ENCODE peak calls at places on chromosomes 5 and 9, in five cellular contexts. X, J, S, E and Z are unnamed samples.

GRCh38 chr9:38228331-38229122 is 159.5 kb upstream of the SHB start:
- DNase-seq in X (no peak), J (no peak), S (no peak), E (no peak), Z (no peak)

GRCh38 chr5:175724314-175724713 is 66.4 kb downstream of the HRH2 start:
- DNase-seq in X (no peak), J (no peak), S (no peak), E (no peak), Z (no peak)

GRCh38 chr9:18745710-18746109 is 271.8 kb downstream of the ADAMTSL1 start:
- DNase-seq in X (no peak), J (no peak), S (no peak), E (no peak), Z (no peak)

GRCh38 chr9:91900057-91900816 is 49.8 kb downstream of the ROR2 start:
- DNase-seq in X (no peak), J (no peak), S (no peak), E (no peak), Z (no peak)

GRCh38 chr5:88236866-88237642 is 31.6 kb downstream of the TMEM161B start:
- DNase-seq in X (no peak), J (no peak), S (no peak), E (no peak), Z (no peak)

GRCh38 chr5:44774279-44774880 is 34.4 kb upstream of the MRPS30 start:
- DNase-seq in X (peak), J (peak), S (peak), E (no peak), Z (peak)

GRCh38 chr9:134378901-134379338 is 52.7 kb downstream of the RXRA start:
- DNase-seq in X (no peak), J (peak), S (no peak), E (no peak), Z (no peak)

GRCh38 chr9:80806675-80807074 is 882.7 kb downstream of the TLE1 start:
- DNase-seq in X (no peak), J (no peak), S (no peak), E (no peak), Z (no peak)

GRCh38 chr9:117487555-117488175 is 72.8 kb upstream of the ASTN2 start:
- DNase-seq in X (peak), J (peak), S (peak), E (peak), Z (no peak)

GRCh38 chr5:111810087-111810486 is 53.1 kb upstream of the NREP start:
- DNase-seq in X (no peak), J (no peak), S (no peak), E (no peak), Z (no peak)

GRCh38 chr9:95852059-95853032 is 23.1 kb upstream of the ERCC6L2 start:
- DNase-seq in X (no peak), J (peak), S (no peak), E (no peak), Z (no peak)

GRCh38 chr9:86714976-86715375 is 232.3 kb downstream of the GAS1 start:
- DNase-seq in X (no peak), J (no peak), S (no peak), E (no peak), Z (peak)

GRCh38 chr5:64767959-64768357 is 533 bp downstream of the SREK1IP1 start:
- DNase-seq in X (peak), J (no peak), S (no peak), E (no peak), Z (no peak)

GRCh38 chr9:74846771-74847170 is 41.0 kb downstream of the TRPM6 start:
- DNase-seq in X (no peak), J (no peak), S (peak), E (no peak), Z (no peak)